ENCODE peak calls at places on chromosomes 4 and X, in nine cellular contexts. G is heart right ventricle, W is pancreas, R is left lung, H is GM23248, C is mesenchymal stem cell, Q is mesendoderm, Y is adipocyte, B is Karpas-422. S is an unnamed sample. For H3K36me3, the result is how much of the 10 kb centered on the place peaks cover.

GRCh38 chr4:120842046-120842445 is 80.5 kb downstream of the PRDM5 start:
- DNase-seq in Q (no peak), H (peak), Y (peak), R (no peak), G (no peak), B (no peak), W (no peak), C (peak), S (no peak)

GRCh38 chrX:13369541-13370140 is 49.8 kb upstream of the ATXN3L start:
- DNase-seq in Q (no peak), C (no peak), R (no peak), G (no peak), W (no peak), B (no peak), Y (no peak), H (no peak), S (no peak)

GRCh38 chr4:84895283-84895682 is 71.2 kb downstream of the WDFY3 start:
- DNase-seq in Q (no peak), H (no peak), Y (no peak), G (no peak), C (no peak), W (no peak), R (no peak), B (no peak), S (no peak)

GRCh38 chr4:65190780-65191179 is 479.5 kb downstream of the EPHA5 start:
- DNase-seq in W (no peak), B (no peak), Y (no peak), Q (no peak), H (no peak), C (no peak), G (no peak), R (no peak), S (no peak)

GRCh38 chr4:15601862-15602261 is 53.3 kb downstream of the FBXL5 start:
- DNase-seq in Y (no peak), W (no peak), H (no peak), B (no peak), C (no peak), G (no peak), Q (no peak), R (no peak), S (no peak)

GRCh38 chrX:149829751-149830191 is 48.0 kb downstream of the MAGEA9 start:
- DNase-seq in Q (peak), H (peak), W (no peak), C (peak), B (no peak), R (no peak), Y (peak), G (no peak), S (no peak)

GRCh38 chrX:16185725-16186136 is 18.4 kb downstream of the MAGEB17 start:
- DNase-seq in C (peak), R (no peak), B (no peak), W (no peak), Q (peak), G (no peak), Y (peak), H (peak), S (no peak)

GRCh38 chr4:154082760-154083530 is 294.1 kb upstream of the SFRP2 start:
- DNase-seq in Y (no peak), G (no peak), R (no peak), W (no peak), B (peak), Q (peak), H (peak), C (peak), S (peak)

GRCh38 chrX:105695451-105695850 is 126.9 kb upstream of the NRK start:
- DNase-seq in B (no peak), G (no peak), H (no peak), R (no peak), C (peak), Q (no peak), Y (peak), W (no peak), S (no peak)

GRCh38 chr4:3224971-3225850 is 23.7 kb upstream of the MSANTD1 start:
- DNase-seq in C (no peak), Q (no peak), H (no peak), G (no peak), B (no peak), R (peak), W (no peak), Y (no peak), S (no peak)

GRCh38 chr4:11669156-11669555 is 240.5 kb upstream of the HS3ST1 start:
- DNase-seq in G (no peak), Q (no peak), C (peak), W (no peak), R (no peak), H (no peak), Y (peak), B (no peak), S (no peak)

GRCh38 chr4:12633058-12633651 is 851.0 kb downstream of the RAB28 start:
- DNase-seq in C (peak), H (peak), Q (peak), G (peak), W (peak), Y (peak), R (peak), B (peak), S (peak)

GRCh38 chr4:17618926-17619325 is 4.5 kb downstream of the MED28 start:
- DNase-seq in H (no peak), C (no peak), W (no peak), B (no peak), G (no peak), R (no peak), Y (no peak), Q (no peak), S (no peak)

GRCh38 chr4:177012918-177013545 is 220.3 kb upstream of the VEGFC start:
- DNase-seq in H (no peak), B (no peak), C (no peak), W (no peak), R (no peak), Y (no peak), Q (no peak), G (no peak), S (no peak)

GRCh38 chr4:14767142-14767541 is 235.1 kb upstream of the CPEB2 start:
- DNase-seq in W (no peak), R (no peak), H (no peak), Q (peak), B (no peak), G (no peak), C (no peak), Y (no peak), S (no peak)

GRCh38 chr4:34250562-34250961 is 1993.8 kb downstream of the ARAP2 start:
- DNase-seq in H (peak), C (peak), R (no peak), Q (no peak), B (no peak), G (no peak), Y (peak), W (no peak), S (no peak)

GRCh38 chr4:162683659-162684370 is 482.9 kb downstream of the NAF1 start:
- DNase-seq in Q (no peak), G (no peak), W (no peak), Y (peak), B (no peak), R (no peak), H (no peak), C (peak), S (peak)

GRCh38 chr4:124483043-124483906 is 229.3 kb downstream of the ANKRD50 start:
- DNase-seq in C (peak), Y (no peak), H (no peak), Q (peak), W (no peak), R (no peak), G (no peak), B (no peak), S (peak)

GRCh38 chr4:103168993-103169392 is 29.1 kb downstream of the CENPE start:
- DNase-seq in B (no peak), Y (no peak), H (no peak), C (no peak), G (no peak), Q (no peak), R (no peak), W (no peak), S (no peak)
- H3K36me3 ChIP-seq in B (half or more), Y (under half), H (under half), C (under half), G (under half), Q (under half), R (under half), W (under half), S (under half)

GRCh38 chrX:26203556-26203955 is 11.3 kb downstream of the MAGEB6 start:
- DNase-seq in Q (no peak), B (no peak), Y (no peak), R (no peak), H (no peak), W (no peak), C (no peak), G (no peak), S (no peak)
- H3K36me3 ChIP-seq in Q (under half), B (under half), Y (under half), R (under half), H (under half), W (under half), C (under half), G (under half), S (under half)

GRCh38 chr4:6854098-6854744 is 55.4 kb upstream of the TBC1D14 start:
- DNase-seq in Y (no peak), B (no peak), G (no peak), R (no peak), Q (no peak), H (no peak), W (no peak), C (no peak), S (no peak)

GRCh38 chr4:6852582-6852981 is 57.0 kb upstream of the TBC1D14 start:
- DNase-seq in W (no peak), G (no peak), B (no peak), H (no peak), Q (no peak), R (no peak), Y (no peak), C (no peak), S (no peak)

GRCh38 chr4:6848717-6849305 is 60.8 kb upstream of the TBC1D14 start:
- DNase-seq in R (no peak), B (no peak), Q (peak), Y (no peak), H (no peak), C (no peak), G (no peak), W (no peak), S (no peak)

GRCh38 chr4:6851962-6852361 is 57.7 kb upstream of the TBC1D14 start:
- DNase-seq in C (no peak), Q (no peak), Y (no peak), H (no peak), B (no peak), W (no peak), R (no peak), G (no peak), S (no peak)

DNA sequence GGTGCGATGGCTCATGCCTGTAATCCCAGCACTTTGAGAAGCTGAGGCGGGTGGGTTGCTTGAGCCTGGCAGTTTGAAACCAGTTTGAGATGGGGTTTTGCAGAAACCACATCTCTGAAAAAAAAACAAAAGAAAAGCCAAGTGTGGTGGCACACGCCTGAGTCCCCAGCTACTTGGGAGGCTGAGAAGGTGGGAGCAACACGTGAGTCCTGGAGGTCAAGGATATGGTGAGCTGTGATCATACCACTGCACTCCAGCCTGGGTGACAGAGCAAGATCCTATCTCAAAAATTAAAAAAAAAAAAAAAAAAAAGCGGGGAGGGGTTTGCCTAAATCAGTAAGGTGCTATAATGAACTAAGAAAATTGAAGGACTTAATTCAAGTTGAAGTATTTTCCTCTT is 58.2 kb upstream of the TBC1D14 start:
- DNase-seq in C (no peak), H (no peak), R (no peak), Q (no peak), G (no peak), W (no peak), B (no peak), Y (no peak), S (no peak)
- H3K36me3 ChIP-seq in C (under half), H (under half), R (under half), Q (under half), G (half or more), W (under half), B (under half), Y (under half), S (under half)

GRCh38 chr4:48853604-48854394 is 22.9 kb downstream of the OCIAD1 start:
- DNase-seq in Q (no peak), G (no peak), C (no peak), H (no peak), R (no peak), W (no peak), Y (no peak), B (no peak), S (no peak)

GRCh38 chr4:48854395-48854683 is 23.5 kb downstream of the OCIAD1 start:
- DNase-seq in B (no peak), G (no peak), W (no peak), Y (no peak), Q (no peak), R (no peak), C (no peak), H (no peak), S (no peak)

GRCh38 chr4:48862038-48862437 is 31.1 kb downstream of the OCIAD1 start:
- DNase-seq in B (no peak), C (no peak), G (no peak), R (no peak), W (no peak), Y (no peak), H (no peak), Q (no peak), S (no peak)

GRCh38 chr4:48854982-48855381 is 24.1 kb downstream of the OCIAD1 start:
- DNase-seq in C (no peak), R (no peak), W (no peak), B (no peak), G (no peak), Q (no peak), H (no peak), Y (peak), S (no peak)

GRCh38 chr4:48858130-48858529 is 27.2 kb downstream of the OCIAD1 start:
- DNase-seq in Q (no peak), H (no peak), Y (no peak), R (no peak), W (no peak), B (no peak), G (no peak), C (peak), S (no peak)
- H3K36me3 ChIP-seq in Q (under half), H (under half), Y (half or more), R (half or more), W (under half), B (half or more), G (half or more), C (half or more), S (under half)